ENCODE peak calls at places on chromosomes 4 and X, in ten cellular contexts. T, G, L, W, C, U, M, P, J and V are unnamed samples.

GRCh38 chrX:118216488-118216887 is 99.9 kb upstream of the KLHL13 start:
- DNase-seq in G (no peak), T (no peak), L (no peak), J (no peak), M (no peak), C (no peak), U (no peak), P (no peak), W (no peak), V (no peak)

GRCh38 chr4:168864831-168865541 is 145.1 kb downstream of the CBR4 start:
- DNase-seq in T (no peak), L (no peak), W (no peak), G (peak), U (no peak), J (peak), C (peak), M (no peak), P (no peak), V (no peak)

GRCh38 chrX:39171686-39172085 is 370.4 kb downstream of the MID1IP1 start:
- DNase-seq in U (no peak), L (no peak), G (no peak), C (no peak), M (peak), P (no peak), J (no peak), T (no peak), W (no peak), V (no peak)

GRCh38 chr4:78629991-78630541 is 78.5 kb downstream of the ANXA3 start:
- DNase-seq in W (peak), G (no peak), C (no peak), U (no peak), J (no peak), M (no peak), P (no peak), L (no peak), T (peak), V (no peak)

GRCh38 chrX:17692709-17693346 is 44.5 kb upstream of the SCML1 start:
- DNase-seq in P (no peak), C (peak), U (no peak), T (no peak), M (no peak), J (peak), G (peak), W (no peak), L (no peak), V (peak)

GRCh38 chr4:6229671-6230501 is 29.5 kb upstream of the JAKMIP1 start:
- DNase-seq in U (no peak), M (peak), C (no peak), T (no peak), J (no peak), G (no peak), W (no peak), L (no peak), P (no peak), V (no peak)

GRCh38 chrX:111124418-111124817 is 28.4 kb downstream of the PAK3 start:
- DNase-seq in J (no peak), G (no peak), P (no peak), W (no peak), U (no peak), C (no peak), L (no peak), T (no peak), M (no peak), V (no peak)

GRCh38 chr4:97479388-97479787 is 663.9 kb downstream of the STPG2 start:
- DNase-seq in G (no peak), C (no peak), W (no peak), P (no peak), M (no peak), L (no peak), J (no peak), U (no peak), T (no peak), V (no peak)

GRCh38 chr4:140645614-140646412 is 77.1 kb upstream of the UCP1 start:
- DNase-seq in T (no peak), C (no peak), W (no peak), G (peak), M (no peak), J (no peak), U (no peak), P (no peak), L (no peak), V (no peak)

GRCh38 chr4:139819082-139819481 is 153.5 kb downstream of the MGST2 start:
- DNase-seq in M (no peak), J (no peak), L (no peak), T (no peak), G (no peak), C (no peak), W (no peak), P (no peak), U (no peak), V (no peak)

GRCh38 chr4:126405369-126405982 is 1090.7 kb downstream of the FAT4 start:
- DNase-seq in C (peak), M (no peak), G (peak), P (no peak), J (no peak), U (peak), W (no peak), T (no peak), L (no peak), V (no peak)

GRCh38 chrX:65932173-65933084 is 107.5 kb downstream of the VSIG4 start:
- DNase-seq in M (no peak), W (no peak), G (no peak), C (no peak), J (peak), U (no peak), L (peak), T (no peak), P (no peak), V (peak)

GRCh38 chrX:82816572-82816971 is 691.5 kb upstream of the POU3F4 start:
- DNase-seq in L (no peak), C (peak), U (no peak), T (no peak), M (no peak), W (no peak), J (no peak), G (peak), P (no peak), V (no peak)

GRCh38 chr4:22661443-22661842 is 31.3 kb upstream of the GBA3 start:
- DNase-seq in W (no peak), L (no peak), C (no peak), J (no peak), G (peak), P (no peak), U (no peak), M (no peak), T (no peak), V (no peak)

GRCh38 chrX:139924696-139925094 is 8.2 kb downstream of the ATP11C start:
- DNase-seq in W (no peak), L (no peak), T (no peak), U (no peak), M (no peak), G (no peak), C (peak), P (no peak), J (no peak), V (no peak)

GRCh38 chr4:166012129-166013078 is 139.4 kb downstream of the TLL1 start:
- DNase-seq in U (no peak), W (no peak), G (peak), P (no peak), J (no peak), C (peak), T (no peak), M (no peak), L (no peak), V (no peak)

GRCh38 chr4:169068423-169068822 is 58.4 kb upstream of the CBR4 start:
- DNase-seq in J (peak), G (no peak), C (no peak), M (no peak), U (no peak), W (no peak), L (no peak), P (no peak), T (no peak), V (no peak)

GRCh38 chrX:36869457-36869856 is 138.7 kb upstream of the FAM47C start:
- DNase-seq in C (no peak), P (no peak), U (no peak), G (no peak), M (no peak), T (no peak), L (no peak), W (no peak), J (no peak), V (no peak)

GRCh38 chr4:65651031-65651430 is 19.3 kb downstream of the EPHA5 start:
- DNase-seq in J (no peak), P (no peak), T (no peak), U (no peak), C (no peak), L (no peak), M (no peak), W (no peak), G (peak), V (no peak)

GRCh38 chrX:64151911-64152310 is 53.6 kb downstream of the AMER1 start:
- DNase-seq in U (no peak), G (no peak), P (no peak), T (no peak), M (no peak), L (no peak), C (no peak), J (no peak), W (no peak), V (no peak)

GRCh38 chrX:123153846-123154335 is 30.2 kb upstream of the GRIA3 start:
- DNase-seq in P (no peak), G (peak), J (no peak), M (no peak), C (peak), L (no peak), T (no peak), W (no peak), U (no peak), V (no peak)

GRCh38 chrX:38365939-38366338 is 13.5 kb downstream of the OTC start:
- DNase-seq in U (no peak), G (no peak), J (no peak), L (no peak), T (no peak), M (no peak), C (no peak), W (no peak), P (no peak), V (no peak)

GRCh38 chrX:44105228-44105913 is 132.2 kb upstream of the NDP start:
- DNase-seq in P (no peak), J (peak), G (no peak), U (no peak), T (no peak), C (no peak), M (no peak), L (no peak), W (no peak), V (no peak)

GRCh38 chr4:82380344-82380743 is 6.6 kb upstream of the HNRNPD start:
- DNase-seq in C (no peak), J (no peak), G (no peak), M (peak), U (no peak), P (no peak), T (no peak), W (no peak), L (no peak), V (no peak)

GRCh38 chr4:158630893-158631292 is 40.8 kb downstream of the C4orf46 start:
- DNase-seq in T (no peak), L (no peak), W (no peak), C (peak), M (no peak), J (no peak), P (no peak), G (peak), U (no peak), V (no peak)

GRCh38 chr4:115852767-115853091 is 739.3 kb upstream of the NDST4 start:
- DNase-seq in M (no peak), L (no peak), P (no peak), G (no peak), C (no peak), U (no peak), J (no peak), T (no peak), W (no peak), V (no peak)

GRCh38 chr4:115851918-115852766 is 738.7 kb upstream of the NDST4 start:
- DNase-seq in C (peak), J (peak), M (peak), L (peak), U (peak), T (peak), W (no peak), G (peak), P (no peak), V (peak)

GRCh38 chr4:115850799-115851509 is 737.5 kb upstream of the NDST4 start:
- DNase-seq in G (no peak), P (no peak), J (no peak), W (no peak), M (no peak), C (no peak), L (no peak), T (no peak), U (peak), V (no peak)
- TF ChIP-seq CTCF in G (no peak), P (no peak), J (no peak), W (no peak), M (no peak), C (no peak), L (no peak), T (no peak), U (no peak), V (no peak)

DNA sequence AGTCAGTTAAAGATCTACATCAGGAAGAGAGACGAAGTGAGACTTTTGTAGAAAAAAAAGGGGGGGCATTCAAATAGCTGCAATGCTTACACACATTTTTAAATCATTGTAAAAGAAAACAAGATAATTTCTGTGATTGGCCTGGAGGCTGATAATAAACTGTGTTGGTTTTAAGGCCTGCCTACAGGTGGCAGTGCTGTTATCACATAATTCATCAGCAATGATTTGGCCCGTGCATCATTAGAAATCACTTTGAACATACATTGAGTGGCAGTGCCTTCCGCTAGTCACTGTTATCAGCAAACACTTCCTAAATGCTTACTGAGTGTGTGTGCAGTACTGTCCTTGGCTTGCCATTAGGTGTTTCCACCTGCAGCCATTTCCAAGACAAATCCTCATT is 831.9 kb downstream of the TRIML1 start:
- DNase-seq in P (no peak), T (no peak), G (peak), W (no peak), C (peak), L (no peak), J (no peak), M (no peak), U (no peak), V (no peak)
- TF ChIP-seq CTCF in P (no peak), T (no peak), G (peak), W (no peak), C (peak), L (peak), J (no peak), M (no peak), U (peak), V (no peak)

GRCh38 chr4:138659640-138660325 is 355.8 kb upstream of the NOCT start:
- DNase-seq in J (peak), G (peak), W (no peak), L (no peak), T (no peak), U (no peak), C (no peak), P (no peak), M (no peak), V (no peak)
- TF ChIP-seq CTCF in J (no peak), G (no peak), W (no peak), L (no peak), T (no peak), U (no peak), C (no peak), P (no peak), M (no peak), V (no peak)

GRCh38 chr4:74805601-74806000 is 11.3 kb upstream of the BTC start:
- DNase-seq in C (peak), T (no peak), G (peak), U (no peak), P (peak), L (peak), J (no peak), M (no peak), W (no peak), V (no peak)
- TF ChIP-seq CTCF in C (peak), T (no peak), G (no peak), U (no peak), P (no peak), L (peak), J (no peak), M (no peak), W (no peak), V (no peak)

GRCh38 chr4:90357117-90357710 is 230.0 kb downstream of the CCSER1 start:
- DNase-seq in P (peak), T (no peak), W (no peak), J (no peak), U (peak), C (peak), L (peak), G (peak), M (no peak), V (no peak)
- TF ChIP-seq CTCF in P (peak), T (no peak), W (no peak), J (peak), U (peak), C (peak), L (peak), G (peak), M (no peak), V (peak)

GRCh38 chr4:118741456-118741855 is 56.3 kb downstream of the METTL14 start:
- DNase-seq in J (no peak), T (no peak), U (no peak), G (no peak), C (peak), M (no peak), L (no peak), P (no peak), W (no peak), V (no peak)

GRCh38 chr4:118738090-118738489 is 52.9 kb downstream of the METTL14 start:
- DNase-seq in L (no peak), J (no peak), G (no peak), W (no peak), U (no peak), C (no peak), M (no peak), T (no peak), P (no peak), V (no peak)

GRCh38 chr4:118738999-118739690 is 54.0 kb downstream of the METTL14 start:
- DNase-seq in J (no peak), T (no peak), W (no peak), L (no peak), M (no peak), G (no peak), P (no peak), C (no peak), U (no peak), V (no peak)

GRCh38 chr4:118742050-118742449 is 56.9 kb downstream of the METTL14 start:
- DNase-seq in W (no peak), G (no peak), T (no peak), L (no peak), P (no peak), M (no peak), J (no peak), C (peak), U (no peak), V (no peak)

DNA sequence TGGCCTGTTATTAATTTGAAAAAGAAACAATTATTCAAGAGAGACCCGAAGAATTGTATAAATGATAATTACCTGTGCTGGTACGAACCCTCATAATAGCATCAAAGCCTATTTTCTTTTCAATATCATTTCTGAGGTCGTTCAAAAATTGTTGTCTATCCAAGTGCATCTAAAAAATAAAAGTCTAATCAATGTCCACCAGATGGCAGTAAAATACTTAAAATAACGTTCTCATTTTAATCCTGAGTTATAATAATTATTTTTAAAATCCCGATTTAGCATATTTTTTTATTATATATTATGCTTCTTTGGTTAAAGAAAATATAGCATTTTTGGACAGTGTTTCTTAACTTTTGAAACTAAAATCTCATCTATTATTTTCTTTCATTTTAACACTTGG is 55.7 kb downstream of the METTL14 start:
- DNase-seq in T (no peak), P (peak), J (no peak), W (no peak), C (peak), L (no peak), G (no peak), M (no peak), U (peak), V (no peak)
- TF ChIP-seq CTCF in T (peak), P (peak), J (peak), W (no peak), C (peak), L (no peak), G (peak), M (no peak), U (peak), V (peak)

GRCh38 chrX:75522565-75523411 is at the start of gene ZDHHC15:
- DNase-seq in L (no peak), M (peak), W (peak), G (peak), U (peak), T (peak), C (peak), P (no peak), J (peak), V (peak)
- TF ChIP-seq CTCF in L (no peak), M (no peak), W (no peak), G (no peak), U (no peak), T (no peak), C (no peak), P (no peak), J (no peak), V (no peak)

GRCh38 chr4:71550220-71551190 is 211.7 kb downstream of the SLC4A4 start:
- DNase-seq in U (no peak), T (no peak), G (peak), P (no peak), L (peak), J (peak), C (peak), M (no peak), W (no peak), V (no peak)
- TF ChIP-seq CTCF in U (no peak), T (no peak), G (peak), P (no peak), L (peak), J (no peak), C (no peak), M (no peak), W (no peak), V (no peak)